ENCODE peak calls at places on chromosomes 1 and 21, in seven cellular contexts. F, N, U, V, D, S and K are unnamed samples.

GRCh38 chr21:35838987-35839763 is 221.2 kb downstream of the SETD4 start:
- DNase-seq in V (no peak), U (no peak), D (no peak), S (no peak), N (no peak), F (no peak), K (no peak)

GRCh38 chr1:199954701-199955100 is 72.8 kb upstream of the NR5A2 start:
- DNase-seq in D (no peak), N (no peak), V (no peak), F (peak; percentile 51), U (no peak), S (peak; percentile 28), K (peak; percentile 68)

GRCh38 chr21:39640754-39641153 is 28.0 kb downstream of the B3GALT5 start:
- DNase-seq in S (no peak), F (no peak), U (no peak), V (no peak), D (no peak), N (no peak), K (no peak)

GRCh38 chr21:44714905-44715304 is 3.5 kb upstream of the TSPEAR start:
- DNase-seq in U (no peak), S (no peak), D (no peak), F (no peak), V (no peak), N (no peak), K (no peak)

GRCh38 chr1:94160811-94161210 is 39.9 kb upstream of the ABCA4 start:
- DNase-seq in N (peak; percentile 46), V (no peak), U (peak; percentile 62), S (no peak), F (no peak), D (peak; percentile 59), K (no peak)

GRCh38 chr1:25036117-25036546 is 106.1 kb upstream of the RUNX3 start:
- DNase-seq in V (no peak), D (no peak), F (no peak), N (no peak), U (no peak), S (no peak), K (no peak)

GRCh38 chr1:214857716-214858115 is 224.8 kb upstream of the KCNK2 start:
- DNase-seq in U (no peak), D (peak; percentile 33), V (no peak), F (no peak), S (no peak), N (peak; percentile 52), K (no peak)

GRCh38 chr1:214499732-214500131 is 51.7 kb downstream of the PTPN14 start:
- DNase-seq in V (no peak), F (no peak), D (no peak), N (no peak), U (no peak), S (no peak), K (no peak)

GRCh38 chr1:113388017-113388620 is 2.2 kb upstream of the MAGI3 start:
- DNase-seq in N (no peak), S (no peak), V (no peak), U (no peak), D (no peak), F (no peak), K (no peak)

GRCh38 chr1:223137402-223138100 is 5.5 kb downstream of the TLR5 start:
- DNase-seq in U (no peak), D (peak; percentile 85), F (no peak), N (no peak), V (no peak), S (no peak), K (peak; percentile 25)

GRCh38 chr1:16208270-16208987 is 4.0 kb downstream of the ARHGEF19 start:
- DNase-seq in F (no peak), S (no peak), D (no peak), N (no peak), V (no peak), U (no peak), K (peak; percentile 70)

GRCh38 chr1:5983361-5984103 is 8.7 kb downstream of the NPHP4 start:
- DNase-seq in V (no peak), U (peak; percentile 21), S (no peak), F (no peak), N (peak; percentile 35), D (peak; percentile 61), K (no peak)

GRCh38 chr1:18234790-18235242 is 127.2 kb downstream of the IGSF21 start:
- DNase-seq in U (peak; percentile 66), S (peak; percentile 87), N (no peak), F (peak; percentile 72), V (no peak), D (peak; percentile 2), K (peak; percentile 37)

GRCh38 chr1:21761052-21761451 is 21.9 kb downstream of the USP48 start:
- DNase-seq in N (no peak), V (no peak), D (no peak), U (no peak), S (no peak), F (no peak), K (no peak)

GRCh38 chr1:162033445-162033844 is 9.8 kb upstream of the OLFML2B start:
- DNase-seq in F (no peak), V (no peak), U (no peak), D (no peak), N (no peak), S (no peak), K (no peak)

GRCh38 chr1:183567584-183567983 is 22.7 kb downstream of the NCF2 start:
- DNase-seq in S (peak; percentile 63), F (no peak), N (no peak), V (no peak), D (peak; percentile 18), U (peak; percentile 65), K (peak; percentile 28)

GRCh38 chr1:238293075-238293474 is 402.4 kb upstream of the ZP4 start:
- DNase-seq in D (no peak), F (no peak), N (no peak), V (no peak), S (no peak), U (no peak), K (no peak)

GRCh38 chr1:116453481-116453880 is 80.4 kb downstream of the ATP1A1 start:
- DNase-seq in F (no peak), U (no peak), V (no peak), S (no peak), N (no peak), D (no peak), K (no peak)